ENCODE peak calls at places on chromosomes 4 and X, in six cellular contexts. F is left kidney; K is RPMI7951; G is psoas muscle; V is ACHN; X is activated T-helper 1 cell treated with anti-CD3 and anti-CD28 coated beads, Interleukin-12 subunit alpha, Interleukin-12 subunit beta, Interleukin-2, Interleukin-4 antibody, amounts not matched to agents 30 ng/mL and 10 ng/mL and 1 ng/mL, durations not matched to agents 14 hours and 24 hours and 36 hours. D is an unnamed sample.

GRCh38 chrX:154348646-154349358 is 25.6 kb downstream of the FLNA start:
- DNase-seq in F (no peak), K (no peak), G (peak; percentile 15), V (no peak), X (no peak), D (no peak)

GRCh38 chrX:67607436-67607835 is 63.6 kb downstream of the AR start:
- DNase-seq in F (no peak), K (peak; percentile 45), G (no peak), V (no peak), X (no peak), D (no peak)

GRCh38 chr4:38004887-38005286 is 44.7 kb downstream of the PTTG2 start:
- DNase-seq in F (peak; percentile 83), K (no peak), G (no peak), V (no peak), X (no peak), D (no peak)

GRCh38 chrX:74179936-74180454 is 124.0 kb upstream of the ZCCHC13 start:
- DNase-seq in F (no peak), K (no peak), G (no peak), V (no peak), X (no peak), D (no peak)

GRCh38 chrX:19990225-19990518 is 689 bp downstream of the BCLAF3 start:
- DNase-seq in F (no peak), K (peak; percentile 7), G (no peak), V (peak; percentile 0), X (no peak), D (peak; percentile 2)

GRCh38 chr4:162682651-162683050 is 484.0 kb downstream of the NAF1 start:
- DNase-seq in F (no peak), K (no peak), G (no peak), V (no peak), X (no peak), D (no peak)

GRCh38 chrX:120310861-120311631 is at the start of gene TMEM255A:
- DNase-seq in F (peak; percentile 57), K (no peak), G (peak; percentile 15), V (peak; percentile 1), X (no peak), D (no peak)

GRCh38 chrX:22339459-22339858 is 66.7 kb downstream of the CBLL2 start:
- DNase-seq in F (no peak), K (no peak), G (no peak), V (no peak), X (no peak), D (no peak)

GRCh38 chr4:2591189-2591588 is 54.7 kb downstream of the FAM193A start:
- DNase-seq in F (peak; percentile 39), K (no peak), G (no peak), V (no peak), X (no peak), D (no peak)

GRCh38 chrX:103461156-103461555 is 58.1 kb downstream of the RAB40A start:
- DNase-seq in F (no peak), K (no peak), G (no peak), V (no peak), X (no peak), D (no peak)

GRCh38 chr4:148203056-148203898 is 238.9 kb downstream of the NR3C2 start:
- DNase-seq in F (peak; percentile 89), K (no peak), G (no peak), V (no peak), X (no peak), D (no peak)

GRCh38 chr4:56666279-56666678 is 14.8 kb downstream of the HOPX start:
- DNase-seq in F (no peak), K (no peak), G (no peak), V (no peak), X (no peak), D (no peak)

GRCh38 chr4:78669453-78669852 is 106.7 kb upstream of the BMP2K start:
- DNase-seq in F (no peak), K (no peak), G (no peak), V (peak; percentile 20), X (no peak), D (no peak)

GRCh38 chr4:189845145-189845846 is 95.4 kb upstream of the FRG1 start:
- DNase-seq in F (no peak), K (peak; percentile 6), G (no peak), V (no peak), X (no peak), D (peak; percentile 25)

GRCh38 chrX:149539283-149540132 is 1.3 kb upstream of the EOLA1 start:
- DNase-seq in F (peak; percentile 96), K (peak; percentile 88), G (peak; percentile 86), V (peak; percentile 83), X (peak; percentile 82), D (peak; percentile 85)

GRCh38 chr4:75821966-75822365 is 80.3 kb downstream of the PPEF2 start:
- DNase-seq in F (no peak), K (no peak), G (no peak), V (no peak), X (no peak), D (no peak)

GRCh38 chr4:152500798-152501434 is 35.0 kb downstream of the FBXW7 start:
- DNase-seq in F (peak; percentile 90), K (peak; percentile 69), G (no peak), V (peak; percentile 85), X (peak; percentile 56), D (peak; percentile 62)

GRCh38 chr4:1721666-1722550 is 587 bp downstream of the TACC3 start:
- DNase-seq in F (no peak), K (no peak), G (no peak), V (no peak), X (no peak), D (no peak)

D was measured in COLO829.